ENCODE peak calls at places on chromosomes 6 and 20, in nine cellular contexts. One of them, this sample, is unnamed.

GRCh38 chr6:225121-225721 is 67.1 kb upstream of the DUSP22 start:
- DNase-seq in heart right ventricle: no peak
- DNase-seq in kidney: no peak
- DNase-seq in H9: no peak
- DNase-seq in mesendoderm: no peak
- DNase-seq in fibroblast of lung: no peak
- DNase-seq in CD8-positive, alpha-beta T cell: peak; percentile 38
- DNase-seq in PC-9: peak; percentile 3
- DNase-seq in transverse colon: no peak
- DNase-seq in this sample: peak; percentile 51

GRCh38 chr20:43583982-43584432 is 6.7 kb upstream of the IFT52 start:
- DNase-seq in PC-9: peak; percentile 43
- DNase-seq in H9: no peak
- DNase-seq in kidney: peak; percentile 96
- DNase-seq in heart right ventricle: peak; percentile 64
- DNase-seq in mesendoderm: no peak
- DNase-seq in fibroblast of lung: peak; percentile 97
- DNase-seq in transverse colon: peak; percentile 24
- DNase-seq in CD8-positive, alpha-beta T cell: no peak
- DNase-seq in this sample: peak; percentile 88

GRCh38 chr6:158039571-158040050 is 57.9 kb downstream of the SYNJ2 start:
- DNase-seq in H9: peak; percentile 23
- DNase-seq in mesendoderm: no peak
- DNase-seq in transverse colon: no peak
- DNase-seq in PC-9: peak; percentile 75
- DNase-seq in fibroblast of lung: peak; percentile 91
- DNase-seq in CD8-positive, alpha-beta T cell: no peak
- DNase-seq in kidney: peak; percentile 77
- DNase-seq in heart right ventricle: peak; percentile 39
- DNase-seq in this sample: peak; percentile 84

GRCh38 chr20:43514062-43514971 is 6.8 kb downstream of the L3MBTL1 start:
- DNase-seq in mesendoderm: peak; percentile 99
- DNase-seq in fibroblast of lung: peak; percentile 97
- DNase-seq in PC-9: peak; percentile 99
- DNase-seq in CD8-positive, alpha-beta T cell: peak; percentile 74
- DNase-seq in H9: peak; percentile 98
- DNase-seq in transverse colon: peak; percentile 98
- DNase-seq in heart right ventricle: peak; percentile 93
- DNase-seq in kidney: peak; percentile 99
- DNase-seq in this sample: peak; percentile 98

GRCh38 chr20:40442181-40442963 is 246.7 kb downstream of the MAFB start:
- DNase-seq in heart right ventricle: no peak
- DNase-seq in fibroblast of lung: no peak
- DNase-seq in mesendoderm: peak; percentile 65
- DNase-seq in transverse colon: no peak
- DNase-seq in H9: peak; percentile 47
- DNase-seq in kidney: no peak
- DNase-seq in PC-9: no peak
- DNase-seq in CD8-positive, alpha-beta T cell: no peak
- DNase-seq in this sample: no peak

GRCh38 chr6:42709871-42710270 is 12.5 kb downstream of the PRPH2 start:
- DNase-seq in kidney: peak; percentile 49
- DNase-seq in H9: no peak
- DNase-seq in transverse colon: no peak
- DNase-seq in PC-9: no peak
- DNase-seq in CD8-positive, alpha-beta T cell: no peak
- DNase-seq in mesendoderm: no peak
- DNase-seq in fibroblast of lung: no peak
- DNase-seq in heart right ventricle: no peak
- DNase-seq in this sample: no peak

GRCh38 chr6:106087548-106088325 is 1.6 kb downstream of the PRDM1 start:
- DNase-seq in heart right ventricle: no peak
- DNase-seq in PC-9: peak; percentile 17
- DNase-seq in kidney: no peak
- DNase-seq in mesendoderm: peak; percentile 52
- DNase-seq in CD8-positive, alpha-beta T cell: no peak
- DNase-seq in H9: no peak
- DNase-seq in fibroblast of lung: peak; percentile 85
- DNase-seq in transverse colon: peak; percentile 28
- DNase-seq in this sample: no peak

GRCh38 chr6:41546866-41547798 is 951 bp downstream of the FOXP4 start:
- DNase-seq in heart right ventricle: no peak
- DNase-seq in fibroblast of lung: peak; percentile 45
- DNase-seq in transverse colon: peak; percentile 42
- DNase-seq in kidney: peak; percentile 87
- DNase-seq in H9: no peak
- DNase-seq in CD8-positive, alpha-beta T cell: no peak
- DNase-seq in mesendoderm: peak; percentile 75
- DNase-seq in PC-9: peak; percentile 37
- DNase-seq in this sample: peak; percentile 79

GRCh38 chr6:108592371-108593337 is 31.9 kb downstream of the FOXO3 start:
- DNase-seq in heart right ventricle: no peak
- DNase-seq in mesendoderm: peak; percentile 57
- DNase-seq in transverse colon: peak; percentile 70
- DNase-seq in PC-9: peak; percentile 51
- DNase-seq in H9: no peak
- DNase-seq in fibroblast of lung: peak; percentile 97
- DNase-seq in CD8-positive, alpha-beta T cell: peak; percentile 25
- DNase-seq in kidney: no peak
- DNase-seq in this sample: no peak

GRCh38 chr6:135358251-135358821 is 139.2 kb downstream of the AHI1 start:
- DNase-seq in PC-9: no peak
- DNase-seq in transverse colon: no peak
- DNase-seq in H9: no peak
- DNase-seq in fibroblast of lung: peak; percentile 96
- DNase-seq in heart right ventricle: no peak
- DNase-seq in mesendoderm: no peak
- DNase-seq in kidney: no peak
- DNase-seq in CD8-positive, alpha-beta T cell: no peak
- DNase-seq in this sample: no peak

GRCh38 chr6:46090115-46091079 is 39.4 kb upstream of the ENPP4 start:
- DNase-seq in fibroblast of lung: peak; percentile 40
- DNase-seq in transverse colon: peak; percentile 66
- DNase-seq in mesendoderm: peak; percentile 61
- DNase-seq in kidney: peak; percentile 79
- DNase-seq in H9: peak; percentile 45
- DNase-seq in heart right ventricle: peak; percentile 37
- DNase-seq in PC-9: peak; percentile 44
- DNase-seq in CD8-positive, alpha-beta T cell: peak; percentile 48
- DNase-seq in this sample: peak; percentile 74

GRCh38 chr6:72580281-72580940 is 41.5 kb upstream of the KCNQ5 start:
- DNase-seq in heart right ventricle: no peak
- DNase-seq in H9: peak; percentile 33
- DNase-seq in kidney: no peak
- DNase-seq in CD8-positive, alpha-beta T cell: no peak
- DNase-seq in mesendoderm: peak; percentile 77
- DNase-seq in transverse colon: no peak
- DNase-seq in fibroblast of lung: peak; percentile 85
- DNase-seq in PC-9: peak; percentile 10
- DNase-seq in this sample: no peak

GRCh38 chr6:30876039-30876730 is 8.1 kb upstream of the DDR1 start:
- DNase-seq in PC-9: no peak
- DNase-seq in fibroblast of lung: peak; percentile 91
- DNase-seq in kidney: no peak
- DNase-seq in mesendoderm: no peak
- DNase-seq in CD8-positive, alpha-beta T cell: no peak
- DNase-seq in transverse colon: no peak
- DNase-seq in H9: no peak
- DNase-seq in heart right ventricle: no peak
- DNase-seq in this sample: no peak

GRCh38 chr6:15522026-15522425 is 140.8 kb downstream of the DTNBP1 start:
- DNase-seq in H9: peak; percentile 39
- DNase-seq in kidney: no peak
- DNase-seq in heart right ventricle: no peak
- DNase-seq in PC-9: no peak
- DNase-seq in fibroblast of lung: no peak
- DNase-seq in mesendoderm: no peak
- DNase-seq in transverse colon: no peak
- DNase-seq in CD8-positive, alpha-beta T cell: no peak
- DNase-seq in this sample: no peak

GRCh38 chr20:38242848-38243449 is 17.6 kb downstream of the KIAA1755 start:
- DNase-seq in fibroblast of lung: no peak
- DNase-seq in kidney: no peak
- DNase-seq in CD8-positive, alpha-beta T cell: no peak
- DNase-seq in transverse colon: no peak
- DNase-seq in H9: peak; percentile 44
- DNase-seq in PC-9: peak; percentile 31
- DNase-seq in heart right ventricle: no peak
- DNase-seq in mesendoderm: peak; percentile 62
- DNase-seq in this sample: no peak

GRCh38 chr20:17622086-17622850 is 52.4 kb downstream of the DSTN start:
- DNase-seq in CD8-positive, alpha-beta T cell: no peak
- DNase-seq in H9: no peak
- DNase-seq in mesendoderm: no peak
- DNase-seq in kidney: peak; percentile 43
- DNase-seq in fibroblast of lung: no peak
- DNase-seq in heart right ventricle: no peak
- DNase-seq in PC-9: no peak
- DNase-seq in transverse colon: peak; percentile 3
- DNase-seq in this sample: no peak

GRCh38 chr20:23795526-23795925 is 31.0 kb downstream of the CST2 start:
- DNase-seq in H9: no peak
- DNase-seq in CD8-positive, alpha-beta T cell: no peak
- DNase-seq in kidney: no peak
- DNase-seq in PC-9: no peak
- DNase-seq in mesendoderm: no peak
- DNase-seq in heart right ventricle: no peak
- DNase-seq in fibroblast of lung: no peak
- DNase-seq in transverse colon: no peak
- DNase-seq in this sample: no peak

GRCh38 chr6:75151013-75151412 is 54.8 kb downstream of the COL12A1 start:
- DNase-seq in mesendoderm: no peak
- DNase-seq in CD8-positive, alpha-beta T cell: no peak
- DNase-seq in heart right ventricle: no peak
- DNase-seq in kidney: no peak
- DNase-seq in fibroblast of lung: no peak
- DNase-seq in H9: no peak
- DNase-seq in transverse colon: no peak
- DNase-seq in PC-9: no peak
- DNase-seq in this sample: no peak

GRCh38 chr20:28562510-28562898 is 2695.0 kb upstream of the DEFB115 start:
- DNase-seq in mesendoderm: peak; percentile 70
- DNase-seq in kidney: no peak
- DNase-seq in CD8-positive, alpha-beta T cell: no peak
- DNase-seq in PC-9: peak; percentile 37
- DNase-seq in heart right ventricle: no peak
- DNase-seq in fibroblast of lung: peak; percentile 83
- DNase-seq in H9: no peak
- DNase-seq in transverse colon: no peak
- DNase-seq in this sample: no peak

GRCh38 chr20:45363611-45364492 is 896 bp downstream of the SYS1 start:
- DNase-seq in fibroblast of lung: no peak
- DNase-seq in H9: peak; percentile 24
- DNase-seq in PC-9: no peak
- DNase-seq in CD8-positive, alpha-beta T cell: no peak
- DNase-seq in heart right ventricle: no peak
- DNase-seq in mesendoderm: no peak
- DNase-seq in transverse colon: no peak
- DNase-seq in kidney: no peak
- DNase-seq in this sample: no peak
- H3K27ac ChIP-seq in fibroblast of lung: peak overlapping the region; percentile 98
- H3K27ac ChIP-seq in H9: no peak overlapping the region
- H3K27ac ChIP-seq in PC-9: no peak overlapping the region
- H3K27ac ChIP-seq in CD8-positive, alpha-beta T cell: peak overlapping the region; percentile 92
- H3K27ac ChIP-seq in heart right ventricle: peak overlapping the region; percentile 96
- H3K27ac ChIP-seq in mesendoderm: no peak overlapping the region
- H3K27ac ChIP-seq in transverse colon: peak overlapping the region; percentile 92
- H3K27ac ChIP-seq in kidney: peak overlapping the region; percentile 99
- H3K27ac ChIP-seq in this sample: peak overlapping the region; percentile 98

GRCh38 chr6:3638662-3639061 is 112.9 kb downstream of the PXDC1 start:
- DNase-seq in CD8-positive, alpha-beta T cell: no peak
- DNase-seq in fibroblast of lung: no peak
- DNase-seq in transverse colon: no peak
- DNase-seq in kidney: no peak
- DNase-seq in heart right ventricle: no peak
- DNase-seq in H9: no peak
- DNase-seq in PC-9: no peak
- DNase-seq in mesendoderm: no peak
- DNase-seq in this sample: no peak
- H3K4me1 ChIP-seq in CD8-positive, alpha-beta T cell: no peaks in the 10 kb centered on the region
- H3K4me1 ChIP-seq in fibroblast of lung: no peaks in the 10 kb centered on the region
- H3K4me1 ChIP-seq in transverse colon: no peaks in the 10 kb centered on the region
- H3K4me1 ChIP-seq in kidney: no peaks in the 10 kb centered on the region
- H3K4me1 ChIP-seq in heart right ventricle: no peaks in the 10 kb centered on the region
- H3K4me1 ChIP-seq in H9: no peaks in the 10 kb centered on the region
- H3K4me1 ChIP-seq in PC-9: no peaks in the 10 kb centered on the region
- H3K4me1 ChIP-seq in mesendoderm: no peaks in the 10 kb centered on the region
- H3K4me1 ChIP-seq in this sample: no peaks in the 10 kb centered on the region

GRCh38 chr6:16676978-16677377 is 84.3 kb downstream of the ATXN1 start:
- DNase-seq in kidney: no peak
- DNase-seq in heart right ventricle: no peak
- DNase-seq in fibroblast of lung: peak; percentile 83
- DNase-seq in transverse colon: no peak
- DNase-seq in mesendoderm: peak; percentile 88
- DNase-seq in H9: no peak
- DNase-seq in PC-9: peak; percentile 60
- DNase-seq in CD8-positive, alpha-beta T cell: no peak
- DNase-seq in this sample: peak; percentile 23
- H3K27ac ChIP-seq in kidney: no peak overlapping the region
- H3K27ac ChIP-seq in heart right ventricle: peak overlapping the region; percentile 51
- H3K27ac ChIP-seq in fibroblast of lung: peak overlapping the region; percentile 10
- H3K27ac ChIP-seq in transverse colon: peak overlapping the region; percentile 6
- H3K27ac ChIP-seq in mesendoderm: no peak overlapping the region
- H3K27ac ChIP-seq in H9: no peak overlapping the region
- H3K27ac ChIP-seq in PC-9: peak overlapping the region; percentile 73
- H3K27ac ChIP-seq in CD8-positive, alpha-beta T cell: no peak overlapping the region
- H3K27ac ChIP-seq in this sample: peak overlapping the region; percentile 6

GRCh38 chr6:33423777-33424176 is 3.9 kb downstream of the SYNGAP1 start:
- DNase-seq in kidney: no peak
- DNase-seq in transverse colon: no peak
- DNase-seq in CD8-positive, alpha-beta T cell: no peak
- DNase-seq in fibroblast of lung: no peak
- DNase-seq in H9: no peak
- DNase-seq in mesendoderm: no peak
- DNase-seq in heart right ventricle: no peak
- DNase-seq in PC-9: no peak
- DNase-seq in this sample: no peak
- H3K4me1 ChIP-seq in kidney: peaks cover 22% of the 10 kb centered on the region
- H3K4me1 ChIP-seq in transverse colon: peaks cover 40% of the 10 kb centered on the region
- H3K4me1 ChIP-seq in CD8-positive, alpha-beta T cell: peaks cover 50% of the 10 kb centered on the region
- H3K4me1 ChIP-seq in fibroblast of lung: peaks cover 27% of the 10 kb centered on the region
- H3K4me1 ChIP-seq in H9: peaks cover 7% of the 10 kb centered on the region
- H3K4me1 ChIP-seq in mesendoderm: peaks cover 20% of the 10 kb centered on the region
- H3K4me1 ChIP-seq in heart right ventricle: peaks cover 46% of the 10 kb centered on the region
- H3K4me1 ChIP-seq in PC-9: peaks cover 22% of the 10 kb centered on the region
- H3K4me1 ChIP-seq in this sample: peaks cover 13% of the 10 kb centered on the region